ENCODE peak calls at places on chromosomes 12 and 14, in nine cellular contexts. N is pancreas, B is BJ, S is tibial nerve, G is choroid plexus epithelial cell, R is heart right ventricle, T is cardiac muscle cell, C is astrocyte of the cerebellum, P is uterus. E is an unnamed sample.

GRCh38 chr14:32332415-32333116 is 3.5 kb downstream of the AKAP6 start:
- DNase-seq in N (no peak), B (no peak), S (no peak), G (no peak), R (no peak), T (no peak), C (no peak), P (no peak), E (peak; percentile 82)

GRCh38 chr12:57887631-57888406 is 41.3 kb upstream of the CTDSP2 start:
- DNase-seq in N (no peak), B (no peak), S (no peak), G (peak; percentile 34), R (no peak), T (peak; percentile 75), C (no peak), P (peak; percentile 59), E (peak; percentile 43)

GRCh38 chr12:54522213-54522612 is 24.7 kb downstream of the NCKAP1L start:
- DNase-seq in N (no peak), B (no peak), S (no peak), G (peak; percentile 7), R (no peak), T (peak; percentile 30), C (no peak), P (no peak), E (peak; percentile 92)

GRCh38 chr12:104416637-104417036 is 40.1 kb upstream of the CHST11 start:
- DNase-seq in N (no peak), B (no peak), S (no peak), G (no peak), R (no peak), T (no peak), C (no peak), P (no peak), E (no peak)

GRCh38 chr12:80412343-80412953 is 31.6 kb upstream of the PTPRQ start:
- DNase-seq in N (no peak), B (no peak), S (no peak), G (peak; percentile 79), R (no peak), T (peak; percentile 76), C (peak; percentile 66), P (no peak), E (peak; percentile 58)

GRCh38 chr14:69739486-69739885 is 27.5 kb upstream of the SRSF5 start:
- DNase-seq in N (no peak), B (no peak), S (no peak), G (no peak), R (no peak), T (no peak), C (no peak), P (no peak), E (peak; percentile 56)

GRCh38 chr12:54555670-54556257 is 6.4 kb downstream of the PDE1B start:
- DNase-seq in N (no peak), B (no peak), S (no peak), G (no peak), R (no peak), T (no peak), C (no peak), P (no peak), E (no peak)

GRCh38 chr14:99479903-99480855 is 480 bp downstream of the SETD3 start:
- DNase-seq in N (peak; percentile 69), B (peak; percentile 24), S (no peak), G (peak; percentile 65), R (peak; percentile 66), T (peak; percentile 67), C (peak; percentile 18), P (peak; percentile 51), E (peak; percentile 45)

GRCh38 chr12:31876568-31877424 is 82.4 kb upstream of the RESF1 start:
- DNase-seq in N (no peak), B (no peak), S (no peak), G (no peak), R (no peak), T (no peak), C (no peak), P (no peak), E (no peak)

GRCh38 chr14:34324363-34324795 is 137.7 kb downstream of the SPTSSA start:
- DNase-seq in N (no peak), B (no peak), S (no peak), G (peak; percentile 64), R (no peak), T (peak; percentile 61), C (no peak), P (no peak), E (peak; percentile 30)

GRCh38 chr14:69137456-69138188 is 15.3 kb downstream of the DCAF5 start:
- DNase-seq in N (no peak), B (no peak), S (no peak), G (peak; percentile 56), R (no peak), T (peak; percentile 14), C (no peak), P (no peak), E (no peak)

GRCh38 chr12:89156862-89157262 is 195.4 kb downstream of the DUSP6 start:
- DNase-seq in N (no peak), B (peak; percentile 71), S (no peak), G (peak; percentile 51), R (no peak), T (peak; percentile 68), C (no peak), P (no peak), E (peak; percentile 73)

DNA sequence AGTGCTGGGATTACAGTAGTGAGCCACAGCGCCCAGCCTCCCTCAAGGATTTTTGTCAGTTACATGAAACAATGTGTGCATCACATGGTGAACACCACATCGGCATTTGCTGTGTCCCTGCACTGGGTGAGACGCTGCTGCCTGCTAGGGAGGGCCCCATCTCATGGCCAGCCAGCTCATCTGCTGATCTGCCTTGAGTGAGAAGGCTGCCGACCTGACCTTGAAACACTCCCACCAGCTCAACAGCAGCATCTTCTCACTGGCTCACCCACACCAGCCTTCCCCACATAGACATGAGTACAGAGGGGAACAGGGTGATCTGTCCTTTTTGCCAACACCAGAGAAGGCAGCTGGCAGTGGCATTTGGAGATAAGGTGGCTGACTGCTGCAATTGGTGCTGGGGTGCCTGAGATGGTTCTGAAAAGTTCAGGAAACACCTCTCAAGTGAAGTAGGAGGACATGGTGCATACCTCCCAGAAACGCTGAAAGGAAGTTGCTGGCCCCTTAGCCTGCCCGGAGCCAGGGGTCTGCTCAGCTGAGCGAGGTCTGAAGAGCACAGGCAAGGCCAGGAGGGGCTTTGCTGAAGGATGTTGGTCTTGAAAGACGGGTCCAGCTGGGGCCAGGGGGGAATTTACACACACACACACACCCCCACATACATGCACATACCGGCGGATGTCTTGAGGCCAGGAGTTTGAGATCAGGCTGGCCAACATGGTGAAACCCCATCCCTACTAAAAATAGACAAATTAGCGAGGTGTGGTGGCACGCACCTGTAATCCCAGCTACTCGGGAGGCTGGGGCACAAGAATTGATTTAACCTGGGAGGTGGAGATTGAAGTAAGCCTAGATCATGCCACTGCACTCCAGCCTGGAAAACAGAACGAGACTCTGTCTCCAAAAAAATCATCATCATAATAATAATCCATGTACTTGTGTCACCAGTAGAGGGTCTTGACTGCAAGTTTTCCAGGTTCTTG is 14.3 kb upstream of the PPP1R13B start:
- DNase-seq in N (no peak), B (no peak), S (no peak), G (no peak), R (no peak), T (no peak), C (no peak), P (no peak), E (no peak)
- H3K4me3 ChIP-seq in N (no peak overlapping the region), B (no peak overlapping the region), S (no peak overlapping the region), G (no peak overlapping the region), R (no peak overlapping the region), T (no peak overlapping the region), C (no peak overlapping the region), P (no peak overlapping the region), E (no peak overlapping the region)

DNA sequence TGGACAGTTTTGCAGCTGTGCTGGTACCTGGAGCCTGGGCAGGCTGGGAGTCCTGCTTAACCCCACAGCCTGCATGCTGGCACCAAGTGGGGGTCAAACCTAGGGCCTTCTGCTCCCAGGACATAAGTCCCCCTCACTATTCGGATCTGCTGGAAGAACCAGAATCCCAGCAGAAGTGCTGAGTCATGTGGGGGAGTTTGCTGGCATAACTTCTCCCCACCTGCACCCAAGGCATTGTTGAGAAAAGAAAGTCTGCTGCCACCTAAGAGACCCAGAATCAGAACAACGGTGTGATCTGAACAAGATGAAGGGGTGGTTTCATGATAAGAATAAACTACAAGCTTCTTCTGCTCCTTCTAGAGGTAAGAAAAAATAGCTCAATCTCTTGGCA is 102.7 kb downstream of the RBM19 start:
- DNase-seq in N (no peak), B (no peak), S (no peak), G (no peak), R (no peak), T (no peak), C (no peak), P (no peak), E (peak; percentile 37)
- H3K4me3 ChIP-seq in N (no peak overlapping the region), B (no peak overlapping the region), S (no peak overlapping the region), G (no peak overlapping the region), R (no peak overlapping the region), T (no peak overlapping the region), C (no peak overlapping the region), P (no peak overlapping the region), E (no peak overlapping the region)

GRCh38 chr12:4171742-4172141 is 101.8 kb upstream of the CCND2 start:
- DNase-seq in N (no peak), B (no peak), S (no peak), G (no peak), R (no peak), T (no peak), C (no peak), P (no peak), E (no peak)

GRCh38 chr12:4168041-4168440 is 105.5 kb upstream of the CCND2 start:
- DNase-seq in N (no peak), B (no peak), S (no peak), G (no peak), R (no peak), T (no peak), C (no peak), P (no peak), E (no peak)

GRCh38 chr12:4169959-4170358 is 103.6 kb upstream of the CCND2 start:
- DNase-seq in N (no peak), B (no peak), S (no peak), G (no peak), R (no peak), T (no peak), C (no peak), P (no peak), E (no peak)

GRCh38 chr12:4172999-4173398 is 100.6 kb upstream of the CCND2 start:
- DNase-seq in N (no peak), B (no peak), S (no peak), G (peak; percentile 14), R (no peak), T (no peak), C (no peak), P (no peak), E (no peak)

DNA sequence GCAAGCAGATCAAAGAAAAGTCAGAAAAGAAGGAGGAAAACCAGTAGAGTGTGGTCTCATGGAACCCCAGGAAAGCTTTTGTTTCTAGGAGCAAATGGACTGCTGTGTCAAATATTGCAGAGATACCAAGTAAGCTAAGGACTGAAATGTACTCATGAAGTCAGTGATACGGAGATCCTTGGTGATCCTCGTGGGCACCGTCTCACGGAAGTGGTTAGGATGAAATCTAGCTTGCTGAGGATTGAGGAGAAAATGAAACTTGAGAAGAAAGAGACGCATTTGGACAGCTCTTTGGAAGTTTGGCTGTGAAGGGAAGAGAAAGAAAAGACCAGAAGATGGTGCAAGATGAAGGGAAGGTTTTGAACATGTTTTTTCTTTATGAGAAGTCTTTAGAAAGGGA is 104.0 kb upstream of the CCND2 start:
- DNase-seq in N (no peak), B (no peak), S (no peak), G (no peak), R (no peak), T (no peak), C (no peak), P (no peak), E (no peak)
- H3K4me3 ChIP-seq in N (no peak overlapping the region), B (no peak overlapping the region), S (no peak overlapping the region), G (no peak overlapping the region), R (no peak overlapping the region), T (no peak overlapping the region), C (no peak overlapping the region), P (no peak overlapping the region), E (no peak overlapping the region)

GRCh38 chr12:2640709-2641108 is 154.1 kb upstream of the FKBP4 start:
- DNase-seq in N (no peak), B (peak; percentile 80), S (no peak), G (peak; percentile 95), R (peak; percentile 41), T (peak; percentile 95), C (peak; percentile 84), P (peak; percentile 70), E (peak; percentile 89)
- H3K4me3 ChIP-seq in N (no peak overlapping the region), B (no peak overlapping the region), S (no peak overlapping the region), G (no peak overlapping the region), R (no peak overlapping the region), T (no peak overlapping the region), C (no peak overlapping the region), P (no peak overlapping the region), E (no peak overlapping the region)